ENCODE peak calls at places on chromosomes 7 and 10, in seven cellular contexts. O is mammary epithelial cell, D is heart left ventricle, F is HCT116, G is lung, X is tibial nerve, A is epithelial cell of esophagus. J is an unnamed sample.

GRCh38 chr7:151687523-151688235 is 168.0 kb upstream of the RHEB start:
- DNase-seq in D (peak; percentile 43), G (peak; percentile 88), O (peak; percentile 94), X (peak; percentile 40), A (peak; percentile 94), F (peak; percentile 92), J (peak; percentile 44)

GRCh38 chr10:70536196-70536920 is 57.8 kb downstream of the PALD1 start:
- DNase-seq in O (no peak), G (no peak), F (no peak), D (no peak), A (no peak), X (no peak), J (no peak)

GRCh38 chr7:76396039-76396732 is 13.3 kb downstream of the SSC4D start:
- DNase-seq in O (no peak), A (no peak), X (no peak), G (no peak), F (no peak), D (no peak), J (no peak)

GRCh38 chr7:95296456-95296855 is 27.9 kb downstream of the PON1 start:
- DNase-seq in O (no peak), A (no peak), X (no peak), F (no peak), G (no peak), D (no peak), J (no peak)

GRCh38 chr10:88234332-88234731 is 348.8 kb downstream of the RNLS start:
- DNase-seq in D (no peak), O (no peak), A (no peak), X (peak; percentile 18), G (no peak), F (no peak), J (no peak)

GRCh38 chr10:36173364-36173763 is 531.3 kb upstream of the FZD8 start:
- DNase-seq in X (no peak), O (peak; percentile 60), A (peak; percentile 9), D (peak; percentile 29), G (no peak), F (no peak), J (no peak)

GRCh38 chr10:120506674-120507073 is 49.6 kb downstream of the PLPP4 start:
- DNase-seq in O (peak; percentile 80), G (no peak), F (no peak), A (peak; percentile 79), X (no peak), D (no peak), J (no peak)

GRCh38 chr10:15748137-15748536 is 28.4 kb upstream of the ITGA8 start:
- DNase-seq in F (no peak), G (no peak), O (no peak), D (no peak), X (no peak), A (no peak), J (no peak)

GRCh38 chr10:25725917-25726716 is 207.9 kb upstream of the MYO3A start:
- DNase-seq in O (peak; percentile 32), X (no peak), F (peak; percentile 35), G (no peak), D (peak; percentile 10), A (peak; percentile 62), J (no peak)

GRCh38 chr7:23680417-23681405 is 712 bp downstream of the FAM221A start:
- DNase-seq in X (peak; percentile 26), A (peak; percentile 51), F (no peak), O (peak; percentile 20), G (peak; percentile 75), D (peak; percentile 66), J (no peak)

GRCh38 chr7:116328161-116328560 is 117.8 kb downstream of the TES start:
- DNase-seq in G (no peak), X (no peak), F (no peak), O (no peak), D (no peak), A (no peak), J (no peak)

GRCh38 chr10:99331207-99331803 is 2.1 kb downstream of the CNNM1 start:
- DNase-seq in F (no peak), O (no peak), G (no peak), X (no peak), D (no peak), A (peak; percentile 39), J (no peak)

GRCh38 chr7:76430836-76431235 is 6.1 kb downstream of the ZP3 start:
- DNase-seq in O (no peak), G (no peak), X (no peak), F (no peak), D (no peak), A (no peak), J (no peak)

GRCh38 chr7:99399597-99399996 is 8.8 kb downstream of the PDAP1 start:
- DNase-seq in F (no peak), D (no peak), G (peak; percentile 78), O (no peak), X (no peak), A (no peak), J (no peak)

DNA sequence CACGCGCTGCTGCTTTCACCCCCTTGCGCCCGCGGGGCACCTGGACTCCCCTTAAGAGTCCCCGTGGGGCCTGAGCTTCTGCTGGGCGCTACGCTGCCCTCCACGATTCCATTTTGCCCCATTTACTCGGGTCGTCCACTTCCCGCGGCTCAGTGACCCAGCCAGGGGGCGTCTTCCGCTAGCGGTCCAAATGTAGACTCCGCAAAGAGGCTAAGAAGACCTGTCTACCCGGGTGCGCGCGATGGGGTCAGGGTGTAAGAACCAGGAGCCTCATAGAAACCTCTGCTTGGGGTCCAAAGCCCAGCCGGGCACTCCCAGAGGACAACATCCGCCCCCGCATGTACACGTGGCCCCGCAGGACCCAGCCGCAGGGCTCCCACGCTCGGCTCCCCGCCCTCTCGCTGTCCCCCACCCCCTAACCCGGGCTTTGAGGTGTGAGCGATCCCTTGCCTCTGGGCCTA is 5.2 kb upstream of the HMX2 start:
- DNase-seq in G (no peak), D (no peak), A (no peak), F (no peak), O (no peak), X (no peak), J (no peak)
- TF ChIP-seq CTCF in G (no peak), D (no peak), A (no peak), F (no peak), O (no peak), X (no peak), J (no peak)

DNA sequence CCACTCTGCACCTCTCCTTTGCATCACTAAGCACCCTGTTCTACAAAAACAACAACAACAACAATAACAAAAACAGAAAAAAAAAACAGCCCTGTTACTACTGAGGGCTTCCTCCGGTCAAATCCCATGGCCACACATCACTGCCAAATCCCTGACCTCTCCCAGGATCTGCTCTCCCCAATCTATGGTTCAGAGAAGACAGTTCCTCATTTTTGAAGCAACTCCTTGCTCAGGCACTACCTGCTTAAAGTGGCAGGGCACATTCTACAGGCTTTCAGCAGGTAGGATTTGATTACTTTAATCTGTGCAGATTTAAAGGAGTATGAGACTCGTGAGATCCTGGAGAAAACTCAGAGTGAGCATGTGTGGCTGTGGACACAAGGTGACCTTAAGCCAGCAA is 46.9 kb downstream of the PIK3CG start:
- DNase-seq in D (no peak), X (no peak), O (no peak), F (no peak), G (no peak), A (no peak), J (no peak)
- TF ChIP-seq CTCF in D (no peak), X (no peak), O (no peak), F (no peak), G (no peak), A (no peak), J (no peak)

DNA sequence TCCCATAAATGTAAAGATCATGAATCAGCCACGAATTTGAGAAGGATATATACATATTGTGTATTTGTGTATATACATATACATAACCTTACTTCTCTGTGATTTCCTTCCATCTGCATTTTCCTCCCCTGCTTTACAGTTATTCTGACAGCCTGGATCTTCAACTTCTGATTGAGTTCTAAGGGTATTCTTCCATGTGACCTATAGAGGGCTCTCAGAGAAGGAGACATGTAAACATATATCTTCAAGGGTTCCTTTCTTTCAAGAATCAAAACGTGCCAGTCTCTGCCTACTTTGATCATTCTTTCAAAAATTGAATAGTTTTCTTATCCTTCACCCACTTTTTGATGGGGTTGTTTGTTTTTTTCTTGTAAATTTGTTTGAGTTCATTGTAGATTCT is 453.7 kb upstream of the POT1 start:
- DNase-seq in O (peak; percentile 4), G (no peak), D (no peak), A (peak; percentile 33), F (no peak), X (no peak), J (no peak)
- TF ChIP-seq CTCF in O (peak; percentile 59), G (no peak), D (no peak), A (peak; percentile 50), F (no peak), X (no peak), J (no peak)

DNA sequence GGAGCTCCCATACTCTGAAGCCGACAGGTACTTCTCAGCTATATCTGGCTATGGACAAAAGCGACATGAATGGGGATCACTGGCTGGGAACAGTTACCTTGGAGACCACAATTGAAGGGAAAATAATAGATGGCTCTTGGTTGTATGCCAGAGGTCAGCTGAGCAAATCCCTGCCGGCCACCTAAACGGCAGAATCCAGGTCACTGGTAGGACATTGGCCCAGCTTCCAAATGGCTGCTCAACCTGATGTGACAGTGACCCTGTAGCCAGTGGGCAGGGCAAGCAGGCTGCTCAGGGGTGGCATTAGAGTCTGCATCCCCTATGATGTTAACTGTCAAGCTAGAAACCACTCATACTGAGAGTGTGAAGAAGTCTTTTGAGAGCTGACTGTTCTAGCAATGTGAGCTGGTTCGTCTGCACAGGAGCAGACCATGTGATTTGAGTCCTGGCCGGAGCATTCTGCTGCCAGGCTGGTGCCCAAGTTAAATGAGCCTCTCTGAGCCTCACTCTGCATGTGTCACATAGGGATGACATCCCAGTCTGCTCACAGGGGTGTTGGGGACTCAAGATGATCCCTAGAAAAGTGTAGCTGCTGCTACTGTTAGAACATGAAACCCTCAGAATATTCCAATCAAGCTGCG is 69.5 kb downstream of the VWA2 start:
- DNase-seq in A (no peak), G (no peak), F (no peak), D (no peak), X (no peak), O (no peak), J (no peak)
- TF ChIP-seq CTCF in A (no peak), G (no peak), F (no peak), D (no peak), X (no peak), O (no peak), J (no peak)

DNA sequence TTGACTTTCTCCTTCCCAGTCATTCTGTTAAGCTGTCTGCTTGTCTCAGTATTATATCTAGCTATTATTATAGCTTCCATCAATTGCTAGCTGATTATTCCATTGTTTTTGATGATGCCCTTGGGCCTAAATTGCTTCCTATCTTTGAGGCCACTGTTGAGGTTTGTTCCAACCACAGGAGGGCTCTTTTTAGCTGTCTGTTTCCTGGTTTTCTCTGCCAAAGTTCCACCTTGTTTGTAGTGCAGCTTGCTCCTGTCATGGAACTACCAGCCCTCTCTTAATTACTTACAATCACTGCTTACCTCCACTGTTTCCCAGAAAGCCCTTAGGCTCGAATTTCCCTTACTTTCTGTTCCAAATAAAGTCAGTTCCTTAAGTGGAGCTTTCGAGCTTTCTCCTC is 118.7 kb upstream of the SEC61G start:
- DNase-seq in F (peak; percentile 7), D (no peak), X (no peak), A (peak; percentile 55), G (no peak), O (peak; percentile 40), J (no peak)
- TF ChIP-seq CTCF in F (peak; percentile 17), D (no peak), X (no peak), A (peak; percentile 51), G (no peak), O (peak; percentile 61), J (no peak)

J was measured in omental fat pad.